ENCODE peak calls at places on chromosomes 16 and 17, in five cellular contexts. Z, N, U, X and S are unnamed samples.
A peak's percentile ranks its signal among the peaks of the same experiment; 100 is the strongest.

GRCh38 chr16:4273858-4274291 is 1.1 kb upstream of the TFAP4 start:
- DNase-seq in Z (no peak), U (no peak), N (peak; percentile 47), X (peak; percentile 73), S (peak; percentile 77)

GRCh38 chr17:33968350-33969044 is 286.6 kb upstream of the CCL2 start:
- DNase-seq in N (no peak), U (no peak), Z (no peak), X (peak; percentile 7), S (no peak)

GRCh38 chr17:80959330-80960036 is 32.2 kb upstream of the CHMP6 start:
- DNase-seq in U (peak; percentile 83), Z (peak; percentile 93), N (peak; percentile 39), X (no peak), S (peak; percentile 69)

GRCh38 chr16:86584071-86584685 is 5.8 kb downstream of the FOXL1 start:
- DNase-seq in Z (no peak), X (no peak), U (no peak), N (no peak), S (no peak)

GRCh38 chr17:10754861-10755591 is 25.2 kb upstream of the TMEM220 start:
- DNase-seq in N (no peak), Z (no peak), X (peak; percentile 24), U (no peak), S (no peak)

GRCh38 chr16:83602797-83603735 is 204.7 kb upstream of the HSBP1 start:
- DNase-seq in X (no peak), U (no peak), N (no peak), Z (no peak), S (no peak)

GRCh38 chr17:4516740-4517139 is 18.1 kb downstream of the SPNS2 start:
- DNase-seq in Z (no peak), X (no peak), U (no peak), N (peak; percentile 11), S (no peak)

GRCh38 chr16:89431158-89431584 is 59.2 kb downstream of the ANKRD11 start:
- DNase-seq in Z (no peak), U (peak; percentile 87), X (no peak), N (peak; percentile 46), S (no peak)

GRCh38 chr16:71896688-71897368 is 1.5 kb downstream of the IST1 start:
- DNase-seq in X (no peak), U (no peak), Z (no peak), N (no peak), S (no peak)

GRCh38 chr17:78568494-78569115 is 8.6 kb downstream of the DNAH17 start:
- DNase-seq in X (no peak), N (peak; percentile 70), U (no peak), Z (no peak), S (peak; percentile 75)

GRCh38 chr16:22008215-22009142 is 568 bp downstream of the MOSMO start:
- DNase-seq in X (peak; percentile 35), Z (no peak), N (no peak), U (no peak), S (peak; percentile 65)

GRCh38 chr16:89288577-89288844 is 71.0 kb downstream of the ZNF778 start:
- DNase-seq in X (no peak), N (no peak), Z (no peak), U (no peak), S (no peak)

GRCh38 chr17:63139356-63139755 is 173.3 kb downstream of the TANC2 start:
- DNase-seq in N (no peak), Z (no peak), X (no peak), U (no peak), S (no peak)

GRCh38 chr16:74626741-74627416 is 20.0 kb upstream of the GLG1 start:
- DNase-seq in X (no peak), N (peak; percentile 45), U (no peak), Z (no peak), S (no peak)

GRCh38 chr16:3748307-3748706 is 31.0 kb upstream of the TRAP1 start:
- DNase-seq in N (no peak), U (no peak), Z (no peak), X (no peak), S (no peak)

GRCh38 chr17:48241131-48241591 is 133.6 kb downstream of the SNX11 start:
- DNase-seq in U (peak; percentile 18), Z (no peak), X (no peak), N (peak; percentile 83), S (no peak)

GRCh38 chr16:69467531-69468204 is 43.2 kb downstream of the CYB5B start:
- DNase-seq in U (no peak), Z (no peak), N (no peak), X (no peak), S (no peak)

GRCh38 chr16:26710475-26710874 is 356.3 kb upstream of the C16orf82 start:
- DNase-seq in U (no peak), Z (no peak), X (no peak), N (no peak), S (no peak)

GRCh38 chr17:5893741-5894140 is 176.4 kb upstream of the WSCD1 start:
- DNase-seq in Z (no peak), U (no peak), X (no peak), N (no peak), S (no peak)

GRCh38 chr16:73196670-73197069 is 148.7 kb upstream of the ZFHX3 start:
- DNase-seq in U (no peak), N (peak; percentile 86), X (peak; percentile 78), Z (no peak), S (peak; percentile 42)

GRCh38 chr16:89193021-89193575 is 7.2 kb downstream of the SLC22A31 start:
- DNase-seq in Z (peak; percentile 78), N (no peak), X (no peak), U (peak; percentile 69), S (peak; percentile 87)

GRCh38 chr16:12455287-12455798 is 348.3 kb downstream of the CPPED1 start:
- DNase-seq in Z (no peak), U (peak; percentile 23), X (peak; percentile 76), N (peak; percentile 61), S (peak; percentile 73)

GRCh38 chr17:73823684-73824083 is 179.4 kb upstream of the SDK2 start:
- DNase-seq in U (no peak), Z (no peak), N (no peak), X (no peak), S (peak; percentile 74)

GRCh38 chr17:34398990-34399389 is 36.0 kb upstream of the CCL1 start:
- DNase-seq in X (no peak), U (no peak), Z (peak; percentile 49), N (no peak), S (no peak)

GRCh38 chr16:88882358-88883030 is 16.0 kb upstream of the PABPN1L start:
- DNase-seq in N (no peak), Z (no peak), X (no peak), U (no peak), S (no peak)

GRCh38 chr17:31538080-31538762 is 146.7 kb downstream of the RAB11FIP4 start:
- DNase-seq in N (no peak), Z (no peak), U (no peak), X (no peak), S (no peak)

GRCh38 chr17:74877592-74878543 is 5.1 kb upstream of the FDXR start:
- DNase-seq in N (peak; percentile 71), U (no peak), Z (no peak), X (no peak), S (no peak)

GRCh38 chr17:50063516-50064252 is 7.8 kb downstream of the ITGA3 start:
- DNase-seq in Z (no peak), N (peak; percentile 77), X (no peak), U (no peak), S (no peak)

DNA sequence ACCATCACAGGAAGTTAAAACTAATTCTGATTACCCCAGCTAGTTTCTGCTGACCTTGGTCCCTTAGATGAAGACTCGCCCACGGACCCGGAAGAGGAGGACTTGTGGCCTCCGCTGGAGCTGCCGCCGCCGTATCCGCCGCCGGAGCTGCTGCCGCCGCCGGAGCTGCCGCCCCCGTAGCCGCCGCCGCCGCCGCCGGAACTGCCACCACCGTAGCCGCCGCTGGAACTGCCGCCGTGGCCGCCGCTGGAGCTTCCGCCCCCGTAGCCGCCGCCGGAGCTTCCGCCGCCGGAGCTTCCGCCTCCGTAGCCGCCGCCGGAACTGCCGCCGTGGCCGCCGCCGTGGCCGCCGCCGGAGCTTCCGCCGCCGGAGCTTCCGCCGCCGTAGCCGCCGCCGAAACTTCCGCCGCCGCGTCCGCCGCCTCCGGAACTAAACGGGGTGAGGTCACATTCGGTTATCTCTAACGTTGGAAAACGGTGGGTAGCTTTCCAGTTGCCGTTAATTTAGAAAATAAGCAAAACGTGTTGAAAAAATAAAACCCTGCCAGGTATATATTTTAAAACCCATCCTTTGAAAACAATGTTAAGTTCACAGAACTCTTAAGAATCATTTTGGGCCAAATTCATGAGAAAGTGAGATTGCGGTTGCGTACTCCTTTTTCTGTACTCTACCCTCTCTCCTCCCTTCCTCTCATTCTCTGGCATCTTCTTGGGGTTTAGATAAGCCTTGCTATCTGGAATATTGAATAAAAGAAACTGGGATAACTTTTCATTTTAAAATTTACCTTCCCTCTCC is 3.5 kb downstream of the KRT10 start:
- DNase-seq in X (peak; percentile 88), Z (peak; percentile 83), U (peak; percentile 44), N (peak; percentile 83), S (peak; percentile 86)
- TF ChIP-seq CTCF in X (no peak), Z (no peak), U (no peak), N (no peak), S (no peak)

GRCh38 chr16:70768205-70768580 is 32.8 kb downstream of the VAC14 start:
- DNase-seq in U (no peak), Z (no peak), X (no peak), N (no peak), S (no peak)

GRCh38 chr16:70764632-70765031 is 36.3 kb downstream of the VAC14 start:
- DNase-seq in X (no peak), U (no peak), Z (no peak), N (no peak), S (no peak)

GRCh38 chr16:70767377-70768204 is 33.4 kb downstream of the VAC14 start:
- DNase-seq in Z (no peak), N (peak; percentile 23), U (no peak), X (no peak), S (no peak)

GRCh38 chr16:70765491-70765890 is 35.5 kb downstream of the VAC14 start:
- DNase-seq in N (no peak), U (no peak), Z (no peak), X (no peak), S (no peak)

DNA sequence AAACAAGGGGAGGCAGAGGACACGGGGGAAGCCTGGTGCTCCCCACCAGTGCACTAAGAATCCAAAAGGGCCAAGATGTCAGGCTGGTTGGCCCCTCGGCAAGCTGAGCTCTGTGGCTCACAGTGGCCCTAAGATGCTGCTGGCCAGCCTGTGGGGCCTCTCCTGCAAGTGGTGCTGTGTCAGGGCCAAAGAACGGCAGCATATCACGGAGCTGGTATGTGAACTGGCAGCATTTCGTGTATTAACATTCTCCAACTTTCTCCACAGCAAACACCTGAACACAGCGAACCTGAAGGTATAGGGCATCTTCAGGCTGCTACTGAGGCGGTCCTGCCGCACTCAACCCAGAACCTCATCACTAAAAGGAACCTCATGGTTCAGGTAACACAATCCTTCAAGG is 34.8 kb downstream of the VAC14 start:
- DNase-seq in U (no peak), N (no peak), Z (no peak), X (no peak), S (no peak)
- TF ChIP-seq CTCF in U (no peak), N (no peak), Z (no peak), X (no peak), S (no peak)

GRCh38 chr16:66167564-66168291 is 198.8 kb upstream of the CDH5 start:
- DNase-seq in Z (peak; percentile 71), N (no peak), U (no peak), X (no peak), S (no peak)
- TF ChIP-seq CTCF in Z (no peak), N (peak; percentile 25), U (no peak), X (no peak), S (peak; percentile 21)

GRCh38 chr16:10136916-10137315 is 45.3 kb downstream of the GRIN2A start:
- DNase-seq in U (no peak), Z (no peak), X (no peak), N (no peak), S (no peak)
- TF ChIP-seq CTCF in U (no peak), Z (no peak), X (no peak), N (no peak), S (no peak)